ENCODE peak calls at places on chromosomes 7 and 10, in eight cellular contexts. C is BE2C; F is NAMALWA; M is dorsolateral prefrontal cortex; D is activated CD4-positive, alpha-beta T cell treated with anti-CD3 and anti-CD28 coated beads for 24 hours; O is T-helper 17 cell; S is neural crest cell; B is stimulated activated CD8-positive, alpha-beta memory T cell treated with anti-CD3 and anti-CD28 coated beads, Interleukin-7, amount 100 ng/mL, for 48 hours. W is an unnamed sample.

GRCh38 chr7:73669858-73670385 is 2.3 kb downstream of the VPS37D start:
- DNase-seq in C (no peak), F (no peak), M (no peak), D (no peak), O (no peak), S (no peak), B (no peak), W (no peak)

GRCh38 chr10:80454526-80455460 is 683 bp downstream of the TSPAN14 start:
- DNase-seq in C (peak), F (no peak), M (no peak), D (no peak), O (no peak), S (no peak), B (no peak), W (peak)

GRCh38 chr10:125117941-125118630 is 42.3 kb downstream of the CTBP2 start:
- DNase-seq in C (no peak), F (no peak), M (no peak), D (no peak), O (no peak), S (no peak), B (no peak), W (peak)

GRCh38 chr7:151961536-151961935 is 5.3 kb downstream of the GALNTL5 start:
- DNase-seq in C (no peak), F (no peak), M (no peak), D (no peak), O (no peak), S (no peak), B (no peak), W (no peak)

GRCh38 chr10:77744249-77744648 is 106.6 kb upstream of the KCNMA1 start:
- DNase-seq in C (no peak), F (no peak), M (no peak), D (no peak), O (no peak), S (no peak), B (no peak), W (no peak)

GRCh38 chr7:103106336-103107070 is 31.6 kb downstream of the ARMC10 start:
- DNase-seq in C (no peak), F (no peak), M (no peak), D (no peak), O (no peak), S (peak), B (no peak), W (no peak)

GRCh38 chr7:74164985-74165456 is 9.1 kb upstream of the EIF4H start:
- DNase-seq in C (no peak), F (no peak), M (no peak), D (no peak), O (no peak), S (no peak), B (no peak), W (no peak)

GRCh38 chr10:24723386-24723787 is 300 bp downstream of the ARHGAP21 start:
- DNase-seq in C (no peak), F (peak), M (no peak), D (no peak), O (peak), S (no peak), B (no peak), W (peak)

W was measured in activated effector memory CD4-positive, alpha-beta T cell treated with anti-CD3 and anti-CD28 coated beads, Interleukin-2, amount 50 U/mL, for 16 hours.